ENCODE peak calls at places on chromosomes 3 and 15, in eight cellular contexts. R, Q, B, P, V, I, N and L are unnamed samples.

GRCh38 chr3:177602601-177603136 is 405.4 kb upstream of the TBL1XR1 start:
- DNase-seq in P (peak), I (no peak), V (no peak), Q (no peak), N (no peak), B (no peak), R (peak), L (no peak)

GRCh38 chr3:39090922-39091321 is 16.5 kb downstream of the GORASP1 start:
- DNase-seq in I (no peak), Q (no peak), N (no peak), B (no peak), P (no peak), R (peak), V (no peak), L (no peak)

GRCh38 chr3:150830094-150830681 is 67.2 kb upstream of the SIAH2 start:
- DNase-seq in Q (no peak), N (peak), R (no peak), I (no peak), V (no peak), B (no peak), P (peak), L (peak)

GRCh38 chr3:178709047-178709446 is 172.8 kb downstream of the KCNMB2 start:
- DNase-seq in R (peak), B (no peak), I (no peak), N (no peak), Q (no peak), V (no peak), P (no peak), L (no peak)

GRCh38 chr3:89098964-89099585 is 8.3 kb upstream of the EPHA3 start:
- DNase-seq in V (no peak), P (peak), Q (peak), R (peak), I (peak), N (peak), B (no peak), L (no peak)

GRCh38 chr3:187370051-187370450 is 1.9 kb downstream of the RTP4 start:
- DNase-seq in P (no peak), Q (no peak), B (no peak), V (no peak), R (no peak), I (no peak), N (no peak), L (no peak)

GRCh38 chr15:74461847-74462511 is 1.0 kb upstream of the UBL7 start:
- DNase-seq in V (no peak), R (no peak), I (no peak), B (no peak), N (peak), Q (no peak), P (no peak), L (no peak)

GRCh38 chr3:160114352-160114751 is 110.9 kb upstream of the C3orf80 start:
- DNase-seq in I (no peak), V (no peak), N (no peak), R (no peak), Q (no peak), B (no peak), P (no peak), L (no peak)

GRCh38 chr3:37526511-37526910 is 335.2 kb upstream of the CTDSPL start:
- DNase-seq in R (peak), Q (no peak), P (no peak), N (no peak), B (no peak), I (peak), V (no peak), L (no peak)

GRCh38 chr3:49903451-49904424 is at the start of gene MST1R:
- DNase-seq in N (peak), Q (peak), B (peak), V (peak), I (no peak), P (peak), R (peak), L (peak)

GRCh38 chr3:140440446-140440845 is 237.4 kb upstream of the TRIM42 start:
- DNase-seq in N (no peak), B (no peak), I (no peak), V (no peak), Q (no peak), P (no peak), R (no peak), L (no peak)

GRCh38 chr15:32774022-32774421 is 56.2 kb downstream of the GREM1 start:
- DNase-seq in V (no peak), P (peak), B (no peak), Q (no peak), N (no peak), I (peak), R (peak), L (no peak)

GRCh38 chr15:72116680-72117447 is 1.1 kb downstream of the MYO9A start:
- DNase-seq in V (no peak), B (no peak), N (peak), I (no peak), R (peak), Q (no peak), P (no peak), L (peak)

GRCh38 chr15:51737538-51738305 is at the start of gene LYSMD2:
- DNase-seq in B (no peak), N (peak), Q (peak), P (peak), R (peak), I (no peak), V (peak), L (peak)

GRCh38 chr3:51646091-51646490 is 25.0 kb upstream of the TEX264 start:
- DNase-seq in Q (no peak), P (no peak), B (no peak), R (peak), I (no peak), N (no peak), V (no peak), L (no peak)

GRCh38 chr3:178082508-178082907 is 453.7 kb upstream of the KCNMB2 start:
- DNase-seq in P (no peak), N (peak), I (no peak), V (no peak), Q (no peak), R (no peak), B (no peak), L (no peak)

GRCh38 chr3:98784666-98785600 is 21.8 kb downstream of the ST3GAL6 start:
- DNase-seq in V (no peak), R (peak), Q (no peak), N (no peak), I (peak), P (no peak), B (no peak), L (no peak)

GRCh38 chr3:69118555-69118954 is 3.8 kb downstream of the LMOD3 start:
- DNase-seq in B (no peak), N (no peak), Q (no peak), P (no peak), V (no peak), I (no peak), R (no peak), L (no peak)

GRCh38 chr3:142963266-142964149 is at the start of gene PAQR9:
- DNase-seq in Q (peak), B (no peak), V (no peak), R (peak), P (peak), I (no peak), N (peak), L (peak)

GRCh38 chr15:98651581-98652220 is 3.4 kb downstream of the IGF1R start:
- DNase-seq in B (no peak), N (peak), V (no peak), R (no peak), I (no peak), P (no peak), Q (peak), L (no peak)

GRCh38 chr3:194250104-194251002 is 100.8 kb downstream of the CPN2 start:
- DNase-seq in R (peak), N (no peak), Q (no peak), P (no peak), V (no peak), B (no peak), I (no peak), L (no peak)

GRCh38 chr15:59993041-59993750 is 10.9 kb upstream of the FOXB1 start:
- DNase-seq in R (no peak), B (no peak), P (no peak), V (no peak), Q (no peak), I (no peak), N (no peak), L (no peak)

GRCh38 chr3:21649519-21649918 is 101.5 kb downstream of the ZNF385D start:
- DNase-seq in P (no peak), N (no peak), Q (no peak), V (no peak), R (no peak), B (no peak), I (no peak), L (no peak)

GRCh38 chr15:95972136-95972553 is 358.4 kb upstream of the NR2F2 start:
- DNase-seq in B (no peak), I (peak), Q (no peak), P (no peak), N (no peak), R (peak), V (no peak), L (no peak)

GRCh38 chr3:124965413-124965812 is 30.9 kb upstream of the MUC13 start:
- DNase-seq in P (no peak), V (no peak), I (no peak), R (no peak), Q (no peak), N (no peak), B (no peak), L (no peak)

GRCh38 chr3:114879059-114880031 is 267.7 kb downstream of the ZBTB20 start:
- DNase-seq in R (peak), P (no peak), N (no peak), I (no peak), V (no peak), Q (no peak), B (no peak), L (no peak)

GRCh38 chr3:179701176-179701827 is 48.5 kb downstream of the USP13 start:
- DNase-seq in I (no peak), B (no peak), R (no peak), P (no peak), N (peak), V (no peak), Q (no peak), L (no peak)